ENCODE peak calls at places on chromosomes 16 and 17, in eight cellular contexts. J, Y, N, V, H, O, W and X are unnamed samples.
A peak's percentile ranks its signal among the peaks of the same experiment; 100 is the strongest.

GRCh38 chr17:48123776-48124388 is 16.3 kb downstream of the SNX11 start:
- DNase-seq in H (no peak), J (no peak), O (no peak), N (no peak), W (no peak), V (no peak), Y (no peak), X (no peak)

GRCh38 chr17:40452074-40452787 is 9.0 kb downstream of the IGFBP4 start:
- DNase-seq in O (peak; percentile 79), N (no peak), H (no peak), V (no peak), W (no peak), J (peak; percentile 48), Y (no peak), X (peak; percentile 72)

GRCh38 chr16:74991593-74992403 is 6.9 kb upstream of the WDR59 start:
- DNase-seq in O (no peak), V (no peak), W (no peak), H (no peak), J (no peak), Y (no peak), N (no peak), X (no peak)

GRCh38 chr17:81095608-81095888 is 60.6 kb downstream of the BAIAP2 start:
- DNase-seq in H (no peak), Y (no peak), V (no peak), W (no peak), O (no peak), J (no peak), N (no peak), X (no peak)

GRCh38 chr17:55717898-55718735 is 4.5 kb downstream of the TMEM100 start:
- DNase-seq in W (peak; percentile 65), J (peak; percentile 87), H (peak; percentile 67), O (peak; percentile 82), Y (peak; percentile 38), N (peak; percentile 84), V (peak; percentile 72), X (peak; percentile 79)

GRCh38 chr17:348012-348411 is 4.6 kb downstream of the RPH3AL start:
- DNase-seq in H (no peak), O (no peak), J (no peak), V (no peak), Y (no peak), W (no peak), N (no peak), X (no peak)

GRCh38 chr16:19093631-19094541 is 19.9 kb upstream of the ITPRIPL2 start:
- DNase-seq in H (no peak), O (no peak), W (no peak), Y (no peak), J (no peak), N (no peak), V (no peak), X (no peak)

GRCh38 chr16:70375636-70376611 is 29.2 kb downstream of the DDX19A start:
- DNase-seq in H (no peak), O (no peak), J (no peak), V (no peak), N (peak; percentile 32), W (no peak), Y (no peak), X (no peak)

GRCh38 chr16:89114159-89114981 is 20.7 kb downstream of the ACSF3 start:
- DNase-seq in W (peak; percentile 51), V (peak; percentile 40), Y (no peak), J (no peak), H (no peak), O (peak; percentile 71), N (peak; percentile 88), X (no peak)

GRCh38 chr17:42819939-42820535 is 4.0 kb downstream of the BECN1 start:
- DNase-seq in N (peak; percentile 91), O (peak; percentile 61), Y (peak; percentile 55), V (peak; percentile 80), J (peak; percentile 42), W (peak; percentile 67), H (no peak), X (peak; percentile 69)

GRCh38 chr17:78399693-78400144 is 21.3 kb downstream of the PGS1 start:
- DNase-seq in O (no peak), W (no peak), J (no peak), Y (no peak), H (no peak), N (no peak), V (no peak), X (peak; percentile 11)

GRCh38 chr17:39752241-39752831 is 14.6 kb downstream of the GRB7 start:
- DNase-seq in O (no peak), V (no peak), H (no peak), J (no peak), Y (no peak), W (no peak), N (no peak), X (no peak)

GRCh38 chr17:37039269-37039668 is 90.5 kb downstream of the AATF start:
- DNase-seq in O (no peak), V (no peak), J (no peak), W (no peak), N (no peak), Y (no peak), H (no peak), X (no peak)

GRCh38 chr16:72092832-72093447 is 480 bp downstream of the TXNL4B start:
- DNase-seq in O (peak; percentile 50), N (peak; percentile 70), W (no peak), Y (no peak), V (no peak), J (no peak), H (no peak), X (no peak)

GRCh38 chr17:4934173-4934979 is 2.3 kb downstream of the GP1BA start:
- DNase-seq in N (peak; percentile 77), H (no peak), V (no peak), J (no peak), O (peak; percentile 33), Y (no peak), W (peak; percentile 71), X (peak; percentile 67)

GRCh38 chr16:59988591-59988990 is 1254.5 kb upstream of the GOT2 start:
- DNase-seq in V (no peak), W (no peak), O (no peak), H (no peak), N (no peak), J (no peak), Y (no peak), X (no peak)

GRCh38 chr16:56625140-56625942 is at the start of gene MT1E:
- DNase-seq in N (peak; percentile 70), O (peak; percentile 70), V (no peak), Y (peak; percentile 51), H (no peak), J (peak; percentile 65), W (peak; percentile 90), X (peak; percentile 86)

GRCh38 chr17:77726549-77726957 is 231.9 kb upstream of the TNRC6C start:
- DNase-seq in J (no peak), N (no peak), H (no peak), V (no peak), W (no peak), O (no peak), Y (no peak), X (no peak)

GRCh38 chr16:9061358-9061813 is 30.1 kb upstream of the HAPSTR1 start:
- DNase-seq in O (no peak), H (no peak), V (peak; percentile 66), N (no peak), J (peak; percentile 34), Y (no peak), W (no peak), X (peak; percentile 64)
- H3K27ac ChIP-seq in O (no peak overlapping the region), H (no peak overlapping the region), V (peak overlapping the region; percentile 49), N (no peak overlapping the region), J (peak overlapping the region; percentile 38), Y (no peak overlapping the region), W (peak overlapping the region; percentile 65), X (peak overlapping the region; percentile 76)

DNA sequence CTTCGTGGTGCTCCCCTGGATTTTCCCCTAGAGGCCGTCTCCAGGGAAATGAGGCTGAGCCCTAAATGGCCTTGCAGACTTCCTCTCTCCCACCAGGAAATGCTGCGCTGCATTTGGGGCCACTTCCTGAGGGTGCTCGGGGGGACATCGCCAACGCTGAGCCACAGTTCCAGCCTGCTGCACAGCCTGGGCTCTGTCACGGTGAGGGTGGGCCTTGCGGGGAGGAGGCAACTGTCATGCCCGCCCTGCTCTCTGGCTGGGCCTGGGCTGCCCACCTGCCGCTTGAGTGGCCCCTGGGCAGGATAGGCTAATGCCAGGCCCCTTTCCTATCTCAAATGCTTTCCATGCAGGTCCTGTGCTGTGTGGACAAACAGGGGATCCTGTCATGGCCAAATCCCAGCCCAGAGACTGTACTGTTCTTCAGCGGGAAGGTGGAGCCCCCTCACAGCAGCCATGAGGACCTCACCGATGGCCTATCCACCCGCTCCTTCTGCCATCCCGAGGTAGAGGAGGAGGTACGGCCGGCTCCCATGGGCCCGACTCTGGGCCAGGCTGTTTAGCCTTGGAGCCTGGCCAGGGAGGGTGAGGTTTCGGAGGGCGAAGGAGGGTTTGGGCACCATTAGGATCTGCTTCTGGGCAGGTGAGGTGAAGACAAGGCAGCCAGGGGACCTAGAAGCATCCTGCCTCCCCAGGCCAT is 24.2 kb downstream of the CASKIN2 start:
- DNase-seq in W (no peak), J (no peak), H (no peak), Y (no peak), O (no peak), V (no peak), N (no peak), X (no peak)
- H3K27ac ChIP-seq in W (peak overlapping the region; percentile 71), J (no peak overlapping the region), H (no peak overlapping the region), Y (no peak overlapping the region), O (no peak overlapping the region), V (no peak overlapping the region), N (no peak overlapping the region), X (no peak overlapping the region)

GRCh38 chr17:34176440-34176839 is 78.6 kb upstream of the CCL2 start:
- DNase-seq in J (no peak), O (no peak), N (no peak), V (no peak), W (no peak), Y (no peak), H (no peak), X (no peak)

GRCh38 chr17:34182036-34182803 is 72.9 kb upstream of the CCL2 start:
- DNase-seq in N (no peak), H (no peak), J (no peak), V (no peak), O (no peak), W (no peak), Y (no peak), X (no peak)

GRCh38 chr17:34173221-34173620 is 81.9 kb upstream of the CCL2 start:
- DNase-seq in O (no peak), N (no peak), V (no peak), W (no peak), J (no peak), Y (no peak), H (no peak), X (no peak)

GRCh38 chr17:34178047-34178446 is 77.0 kb upstream of the CCL2 start:
- DNase-seq in J (no peak), N (peak; percentile 77), W (no peak), H (no peak), Y (no peak), O (no peak), V (no peak), X (no peak)

GRCh38 chr17:34177642-34178041 is 77.4 kb upstream of the CCL2 start:
- DNase-seq in O (no peak), Y (no peak), H (no peak), V (no peak), N (no peak), J (no peak), W (no peak), X (no peak)
- H3K27ac ChIP-seq in O (no peak overlapping the region), Y (no peak overlapping the region), H (no peak overlapping the region), V (no peak overlapping the region), N (no peak overlapping the region), J (peak overlapping the region; percentile 38), W (peak overlapping the region; percentile 53), X (no peak overlapping the region)

GRCh38 chr16:10950393-10950792 is 6.0 kb downstream of the CLEC16A start:
- DNase-seq in H (no peak), Y (no peak), W (no peak), O (no peak), J (no peak), V (no peak), N (peak; percentile 52), X (no peak)
- H3K27ac ChIP-seq in H (no peak overlapping the region), Y (no peak overlapping the region), W (no peak overlapping the region), O (no peak overlapping the region), J (no peak overlapping the region), V (peak overlapping the region; percentile 73), N (no peak overlapping the region), X (no peak overlapping the region)